ENCODE peak calls at places on chromosomes 11 and 22, in seven cellular contexts. X, M, N, A, C, V and Z are unnamed samples.

GRCh38 chr22:48942698-48943566 is 884.7 kb downstream of the BRD1 start:
- DNase-seq in M (peak), C (no peak), N (no peak), X (no peak), V (no peak), A (no peak), Z (no peak)

GRCh38 chr11:13649619-13650018 is 18.8 kb upstream of the FAR1 start:
- DNase-seq in N (no peak), M (no peak), C (no peak), X (no peak), A (no peak), V (no peak), Z (no peak)

GRCh38 chr11:35071722-35072121 is 67.2 kb upstream of the CD44 start:
- DNase-seq in C (no peak), X (no peak), A (no peak), V (no peak), N (no peak), M (no peak), Z (no peak)

GRCh38 chr11:94939346-94939745 is 34.0 kb downstream of the CWC15 start:
- DNase-seq in X (no peak), C (no peak), V (no peak), M (no peak), N (no peak), A (no peak), Z (no peak)

GRCh38 chr11:33633251-33634003 is 67.2 kb downstream of the C11orf91 start:
- DNase-seq in C (peak), V (peak), M (no peak), N (peak), X (no peak), A (no peak), Z (no peak)

GRCh38 chr11:9691865-9692264 is 28.0 kb downstream of the SWAP70 start:
- DNase-seq in C (no peak), N (peak), X (no peak), V (no peak), A (no peak), M (no peak), Z (no peak)

GRCh38 chr22:41822289-41823057 is 10.4 kb upstream of the SREBF2 start:
- DNase-seq in A (no peak), X (no peak), C (peak), V (peak), M (no peak), N (peak), Z (peak)

GRCh38 chr11:20355221-20356219 is 8.0 kb upstream of the HTATIP2 start:
- DNase-seq in V (peak), C (peak), X (no peak), N (peak), A (no peak), M (no peak), Z (peak)

GRCh38 chr22:22702159-22702873 is 57.9 kb downstream of the GGTLC2 start:
- DNase-seq in V (no peak), A (no peak), M (no peak), X (no peak), C (no peak), N (no peak), Z (no peak)

GRCh38 chr11:82980292-82980691 is 78.8 kb downstream of the DDIAS start:
- DNase-seq in C (peak), N (peak), V (peak), X (no peak), M (no peak), A (peak), Z (no peak)

GRCh38 chr11:122755409-122755808 is 82.9 kb upstream of the CRTAM start:
- DNase-seq in M (no peak), V (peak), X (no peak), C (no peak), N (no peak), A (no peak), Z (no peak)

GRCh38 chr11:61297741-61298140 is 2.6 kb upstream of the VWCE start:
- DNase-seq in N (peak), V (peak), X (no peak), M (no peak), A (peak), C (peak), Z (no peak)

GRCh38 chr11:94638902-94639373 is 71.8 kb downstream of the PIWIL4 start:
- DNase-seq in C (peak), N (no peak), X (no peak), A (peak), V (peak), M (no peak), Z (no peak)

GRCh38 chr22:50304528-50305392 is 2.7 kb downstream of the PLXNB2 start:
- DNase-seq in V (peak), C (no peak), X (peak), A (no peak), M (peak), N (peak), Z (no peak)

GRCh38 chr11:128582496-128583366 is 4.6 kb downstream of the ETS1 start:
- DNase-seq in C (peak), X (peak), N (peak), M (no peak), A (peak), V (peak), Z (no peak)

GRCh38 chr11:19869466-19869865 is 156.8 kb downstream of the NAV2 start:
- DNase-seq in V (no peak), N (no peak), C (no peak), X (no peak), A (no peak), M (no peak), Z (no peak)

GRCh38 chr11:117701781-117702180 is 95.2 kb downstream of the DSCAML1 start:
- DNase-seq in V (no peak), X (no peak), A (no peak), M (no peak), C (no peak), N (no peak), Z (no peak)

GRCh38 chr11:607971-608659 is 7.6 kb downstream of the IRF7 start:
- DNase-seq in X (no peak), N (no peak), V (no peak), A (no peak), M (peak), C (no peak), Z (no peak)

GRCh38 chr22:43118024-43118849 is 7.7 kb downstream of the BIK start:
- DNase-seq in M (no peak), V (no peak), N (no peak), A (no peak), X (no peak), C (no peak), Z (no peak)

GRCh38 chr22:20464096-20464614 is 26.5 kb upstream of the SCARF2 start:
- DNase-seq in N (no peak), A (no peak), X (no peak), V (no peak), M (peak), C (no peak), Z (peak)

GRCh38 chr11:117313103-117313502 is 3.0 kb downstream of the BACE1 start:
- DNase-seq in M (no peak), V (no peak), C (no peak), A (no peak), N (no peak), X (no peak), Z (no peak)

GRCh38 chr11:102932678-102933077 is 22.9 kb downstream of the MMP13 start:
- DNase-seq in A (no peak), C (no peak), X (no peak), M (no peak), V (no peak), N (no peak), Z (no peak)

GRCh38 chr11:12280199-12280837 is 97.1 kb upstream of the PARVA start:
- DNase-seq in N (no peak), X (no peak), A (no peak), V (no peak), C (no peak), M (no peak), Z (no peak)

GRCh38 chr11:14611939-14612338 is 31.7 kb upstream of the PDE3B start:
- DNase-seq in C (no peak), M (no peak), X (no peak), V (no peak), N (no peak), A (no peak), Z (no peak)

GRCh38 chr11:77107950-77108349 is 5.3 kb downstream of the OMP start:
- DNase-seq in A (peak), V (peak), C (peak), X (no peak), N (peak), M (peak), Z (no peak)

GRCh38 chr11:46341454-46341853 is 5.8 kb upstream of the DGKZ start:
- DNase-seq in X (no peak), V (no peak), C (no peak), A (no peak), M (no peak), N (no peak), Z (no peak)

GRCh38 chr11:46337626-46338345 is 9.5 kb upstream of the DGKZ start:
- DNase-seq in M (no peak), C (no peak), V (no peak), X (no peak), N (no peak), A (no peak), Z (no peak)

GRCh38 chr11:46338636-46338987 is 8.7 kb upstream of the DGKZ start:
- DNase-seq in N (no peak), M (no peak), V (no peak), A (no peak), C (peak), X (no peak), Z (no peak)

GRCh38 chr11:46339816-46340215 is 7.4 kb upstream of the DGKZ start:
- DNase-seq in V (peak), N (no peak), X (no peak), M (no peak), A (no peak), C (no peak), Z (no peak)

DNA sequence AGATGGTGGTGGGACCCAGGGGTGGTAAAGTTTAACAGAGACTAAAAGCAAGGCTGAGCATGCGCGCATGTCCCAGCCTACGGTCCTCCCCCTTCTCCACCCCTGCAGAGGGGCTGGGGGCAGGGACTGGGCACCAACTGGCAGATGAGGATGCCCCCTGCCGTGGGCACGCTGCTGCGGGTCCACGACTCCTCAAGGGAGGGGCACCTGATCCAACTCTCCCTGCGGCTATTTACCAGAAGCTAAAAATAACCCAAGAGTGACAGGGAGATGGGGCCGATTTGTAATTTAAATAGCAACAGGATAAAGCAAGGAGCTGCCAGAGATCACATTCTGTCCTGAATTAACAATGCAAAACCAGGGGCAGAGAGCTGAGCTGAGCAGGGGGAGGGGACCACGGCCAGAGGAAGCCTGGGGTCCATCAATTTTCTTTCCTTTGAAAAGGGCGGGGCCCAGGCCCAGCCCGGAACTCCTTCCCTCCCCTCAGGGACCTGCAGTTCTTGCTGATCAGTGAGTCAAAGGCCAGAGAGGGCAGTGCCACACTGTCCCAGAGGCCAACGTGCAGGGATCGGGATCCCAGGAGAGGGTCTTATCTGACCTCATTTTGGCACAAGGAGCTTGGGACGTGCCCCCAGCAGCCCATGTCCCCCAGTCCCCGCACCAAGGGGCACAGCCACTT is 8.1 kb upstream of the DGKZ start:
- DNase-seq in C (no peak), X (peak), N (no peak), A (no peak), V (no peak), M (no peak), Z (no peak)
- TF ChIP-seq CTCF in C (no peak), X (peak), N (no peak), A (no peak), V (no peak), M (no peak), Z (no peak)

DNA sequence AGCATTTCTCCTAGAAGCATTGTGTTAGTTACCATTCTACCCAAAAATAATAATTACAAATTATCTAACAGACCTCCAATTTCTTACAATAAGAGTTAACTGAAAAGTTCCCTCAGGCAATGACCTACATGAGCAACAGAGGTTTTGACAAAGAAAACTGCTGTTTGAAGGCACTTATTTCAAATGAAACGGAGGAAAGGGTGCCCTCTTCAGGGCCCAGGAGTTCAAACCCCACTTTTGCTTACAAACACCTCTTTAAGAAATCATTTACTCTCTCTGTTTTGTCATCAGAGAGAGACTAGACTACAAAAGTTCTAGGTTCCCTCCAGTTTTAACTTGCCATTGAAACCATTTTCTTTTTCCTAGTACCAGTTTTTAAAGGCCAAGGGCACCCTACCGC is 56.7 kb downstream of the AMBRA1 start:
- DNase-seq in A (no peak), V (peak), C (no peak), M (no peak), N (peak), X (no peak), Z (no peak)
- TF ChIP-seq CTCF in A (no peak), V (peak), C (peak), M (no peak), N (peak), X (no peak), Z (peak)

GRCh38 chr11:27557223-27557622 is 50.7 kb upstream of the LIN7C start:
- DNase-seq in X (no peak), A (no peak), V (no peak), N (peak), C (no peak), M (no peak), Z (no peak)
- TF ChIP-seq CTCF in X (no peak), A (no peak), V (no peak), N (no peak), C (no peak), M (no peak), Z (no peak)

GRCh38 chr22:37209140-37209845 is 3.0 kb downstream of the SSTR3 start:
- DNase-seq in C (no peak), M (no peak), X (no peak), A (no peak), V (no peak), N (no peak), Z (no peak)

GRCh38 chr22:37206118-37206840 is 6.0 kb downstream of the SSTR3 start:
- DNase-seq in C (no peak), A (no peak), N (no peak), M (peak), X (no peak), V (no peak), Z (no peak)

GRCh38 chr22:37206841-37207821 is 5.1 kb downstream of the SSTR3 start:
- DNase-seq in A (no peak), N (no peak), V (no peak), C (no peak), X (no peak), M (peak), Z (no peak)

GRCh38 chr22:37208401-37209139 is 3.7 kb downstream of the SSTR3 start:
- DNase-seq in V (no peak), A (no peak), C (no peak), M (peak), X (no peak), N (no peak), Z (no peak)

GRCh38 chr22:37207981-37208380 is 4.3 kb downstream of the SSTR3 start:
- DNase-seq in A (no peak), M (no peak), C (no peak), X (no peak), V (no peak), N (no peak), Z (no peak)
- TF ChIP-seq CTCF in A (no peak), M (no peak), C (no peak), X (no peak), V (no peak), N (no peak), Z (no peak)

DNA sequence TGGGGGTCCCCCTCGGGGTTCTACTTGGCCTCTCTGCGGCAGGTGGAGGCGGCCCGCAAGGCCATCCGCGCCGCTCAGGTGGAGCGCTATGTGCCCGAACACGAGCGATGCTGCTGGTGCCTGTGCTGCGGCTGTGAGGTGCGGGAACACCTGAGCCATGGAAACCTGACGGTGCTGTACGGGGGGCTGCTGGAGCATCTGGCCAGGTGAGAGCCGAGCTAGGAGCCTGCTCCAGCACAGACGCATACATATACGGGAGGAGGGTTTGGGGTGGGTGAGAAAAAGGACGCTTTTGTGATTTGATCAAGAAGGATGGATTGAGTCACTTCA is 415 bp downstream of the CENATAC start:
- DNase-seq in M (no peak), A (no peak), V (no peak), C (no peak), X (no peak), N (peak), Z (no peak)
- TF ChIP-seq CTCF in M (no peak), A (no peak), V (no peak), C (no peak), X (no peak), N (no peak), Z (no peak)

DNA sequence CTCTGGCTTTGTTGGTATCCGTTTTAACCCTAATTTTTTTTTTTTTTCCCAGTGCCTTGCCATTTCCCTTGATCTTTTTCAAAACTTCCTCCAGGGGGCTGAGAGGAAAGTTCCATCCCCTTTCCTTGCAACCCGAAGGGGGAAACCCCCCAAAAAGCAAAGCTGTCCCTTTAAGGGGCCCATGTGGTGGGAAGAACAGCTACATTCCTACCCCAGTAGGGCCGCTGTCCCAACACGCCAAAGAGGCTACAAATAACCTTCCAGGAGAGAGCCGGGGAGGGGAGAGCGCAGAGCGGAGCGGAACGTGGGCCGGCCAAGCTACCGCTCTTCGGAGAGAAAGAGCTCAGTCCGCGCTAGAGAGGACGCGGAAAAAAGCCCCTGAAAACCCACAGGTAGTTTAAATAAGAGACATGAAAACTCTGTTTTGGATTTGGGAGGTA is 1.7 kb downstream of the LRP4 start:
- DNase-seq in A (no peak), M (no peak), N (peak), X (peak), C (peak), V (peak), Z (peak)
- TF ChIP-seq CTCF in A (peak), M (peak), N (peak), X (no peak), C (peak), V (peak), Z (no peak)

GRCh38 chr11:130427581-130428211 is 713 bp downstream of the ADAMTS8 start:
- DNase-seq in A (no peak), C (no peak), V (no peak), N (no peak), X (no peak), M (no peak), Z (no peak)
- TF ChIP-seq CTCF in A (peak), C (peak), V (peak), N (peak), X (no peak), M (peak), Z (peak)

DNA sequence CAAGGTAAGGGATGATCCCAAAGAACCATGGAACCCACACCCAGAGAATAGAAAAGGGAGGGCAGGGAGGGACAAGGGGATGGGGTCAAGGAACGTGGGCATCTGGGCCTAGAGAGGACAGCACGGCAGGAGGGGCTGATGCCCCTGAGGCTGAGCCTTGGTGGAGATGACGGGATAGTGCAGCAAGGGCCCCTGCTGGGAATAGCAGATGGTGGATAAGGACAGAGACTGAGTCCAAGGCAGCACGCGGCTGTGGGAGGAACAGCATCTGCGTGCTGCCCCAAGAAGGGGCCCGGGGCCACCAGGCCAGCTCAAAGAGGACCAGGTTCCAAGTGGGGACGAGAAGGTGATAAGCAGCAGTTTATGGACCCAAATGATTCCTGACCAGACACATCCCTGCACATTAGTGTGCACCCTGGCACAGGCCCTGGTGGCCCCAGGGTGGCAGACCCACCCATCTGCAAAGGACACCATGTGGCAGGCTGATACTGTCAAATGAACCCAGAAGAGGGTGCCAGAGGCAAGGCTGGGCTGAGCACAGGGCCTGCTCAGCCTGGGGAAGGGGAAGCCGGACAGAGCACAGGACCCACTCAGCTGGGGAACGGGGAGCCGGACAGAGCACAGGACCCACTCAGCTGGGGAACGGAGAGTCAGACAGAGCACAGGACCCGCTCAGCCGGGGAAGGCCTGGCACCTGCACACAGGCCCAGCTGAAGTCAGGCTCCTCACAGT is 12.8 kb upstream of the TESMIN start:
- DNase-seq in N (no peak), M (no peak), A (no peak), V (no peak), X (no peak), C (no peak), Z (no peak)
- TF ChIP-seq CTCF in N (no peak), M (no peak), A (no peak), V (no peak), X (peak), C (peak), Z (peak)

GRCh38 chr22:36340621-36341020 is 47.1 kb downstream of the MYH9 start:
- DNase-seq in C (no peak), N (no peak), A (no peak), X (no peak), M (no peak), V (no peak), Z (no peak)

GRCh38 chr22:36343070-36343719 is 44.6 kb downstream of the MYH9 start:
- DNase-seq in M (no peak), C (no peak), A (no peak), N (no peak), X (no peak), V (no peak), Z (no peak)

GRCh38 chr22:36344106-36344827 is 43.5 kb downstream of the MYH9 start:
- DNase-seq in C (no peak), A (no peak), N (no peak), V (no peak), M (no peak), X (no peak), Z (no peak)

GRCh38 chr22:36341640-36342041 is 46.1 kb downstream of the MYH9 start:
- DNase-seq in C (no peak), A (no peak), X (no peak), M (no peak), V (no peak), N (no peak), Z (no peak)

GRCh38 chr22:36343720-36344105 is 44.1 kb downstream of the MYH9 start:
- DNase-seq in A (no peak), X (no peak), V (no peak), M (no peak), N (no peak), C (no peak), Z (no peak)
- TF ChIP-seq CTCF in A (no peak), X (no peak), V (no peak), M (no peak), N (no peak), C (no peak), Z (no peak)